ENCODE peak calls at places on chromosomes 13 and 19, in nine cellular contexts. Y is A549; L is AG20443; Z is CD4-positive, CD25-positive, alpha-beta regulatory T cell; T is T-cell; V is activated naive CD8-positive, alpha-beta T cell treated with anti-CD3 and anti-CD28 coated beads, Interleukin-2, amount 50 U/mL, for 24 hours; W is activated naive CD4-positive, alpha-beta T cell treated with anti-CD3 and anti-CD28 coated beads for 36 hours; K is brain microvascular endothelial cell; M is RPMI8226. E is an unnamed sample.

GRCh38 chr19:5231857-5232503 is 108.6 kb downstream of the PTPRS start:
- DNase-seq in Z (no peak), T (no peak), L (no peak), W (no peak), V (no peak), Y (no peak), M (no peak), K (no peak), E (no peak)

GRCh38 chr19:39740395-39740794 is 2.6 kb upstream of the CLC start:
- DNase-seq in W (no peak), T (no peak), Z (no peak), M (no peak), K (no peak), V (peak; percentile 4), Y (no peak), L (no peak), E (no peak)

GRCh38 chr13:100100115-100100879 is 11.4 kb downstream of the PCCA start:
- DNase-seq in Y (peak; percentile 31), Z (no peak), K (peak; percentile 62), W (no peak), V (no peak), T (no peak), M (no peak), L (peak; percentile 20), E (peak; percentile 89)

GRCh38 chr19:38394488-38394887 is 6.0 kb downstream of the SPRED3 start:
- DNase-seq in Z (peak; percentile 45), T (peak; percentile 56), W (peak; percentile 82), Y (no peak), M (peak; percentile 17), L (peak; percentile 40), V (peak; percentile 82), K (peak; percentile 25), E (no peak)

GRCh38 chr13:43368003-43368402 is 344.6 kb downstream of the DNAJC15 start:
- DNase-seq in M (peak; percentile 23), T (no peak), Y (no peak), L (no peak), K (peak; percentile 0), Z (peak; percentile 4), W (no peak), V (no peak), E (no peak)

GRCh38 chr19:14413765-14414171 is 5.4 kb downstream of the DDX39A start:
- DNase-seq in Z (no peak), T (no peak), M (no peak), Y (no peak), V (no peak), L (no peak), W (no peak), K (no peak), E (no peak)

GRCh38 chr19:12899891-12900518 is 9.0 kb downstream of the GCDH start:
- DNase-seq in M (no peak), T (no peak), V (peak; percentile 43), Z (no peak), W (no peak), Y (no peak), L (no peak), K (no peak), E (no peak)

GRCh38 chr19:38666662-38667448 is 19.4 kb downstream of the ACTN4 start:
- DNase-seq in K (peak; percentile 63), Z (peak; percentile 53), L (peak; percentile 75), Y (peak; percentile 87), M (no peak), T (no peak), W (peak; percentile 30), V (no peak), E (peak; percentile 83)

GRCh38 chr19:6564393-6564792 is 26.6 kb downstream of the CD70 start:
- DNase-seq in V (no peak), Z (no peak), W (peak; percentile 21), K (no peak), Y (peak; percentile 33), L (no peak), M (peak; percentile 70), T (no peak), E (no peak)

GRCh38 chr13:106033634-106034033 is 501.8 kb downstream of the EFNB2 start:
- DNase-seq in K (peak; percentile 47), L (peak; percentile 65), V (no peak), Y (peak; percentile 27), T (no peak), Z (no peak), M (no peak), W (no peak), E (no peak)

GRCh38 chr19:56974554-56975207 is 134.2 kb upstream of the PEG3 start:
- DNase-seq in Y (no peak), M (no peak), W (no peak), L (no peak), K (no peak), T (no peak), Z (no peak), V (no peak), E (no peak)

GRCh38 chr13:97933736-97934135 is 19.7 kb upstream of the IPO5 start:
- DNase-seq in T (no peak), K (no peak), Y (no peak), V (no peak), W (no peak), Z (no peak), M (no peak), L (no peak), E (no peak)

GRCh38 chr19:35717665-35718344 is at the start of gene KMT2B:
- DNase-seq in Z (no peak), V (peak; percentile 94), K (no peak), T (no peak), Y (peak; percentile 98), W (no peak), M (no peak), L (peak; percentile 98), E (no peak)

GRCh38 chr13:59475911-59476310 is 687.8 kb downstream of the DIAPH3 start:
- DNase-seq in W (no peak), V (no peak), M (no peak), L (no peak), Z (no peak), K (no peak), Y (no peak), T (no peak), E (no peak)

GRCh38 chr19:11151181-11151580 is 4.4 kb downstream of the SPC24 start:
- DNase-seq in V (no peak), Y (no peak), W (no peak), M (no peak), T (no peak), K (peak; percentile 49), L (no peak), Z (no peak), E (no peak)

GRCh38 chr19:3625996-3626472 is 556 bp downstream of the CACTIN start:
- DNase-seq in Y (no peak), T (no peak), M (no peak), W (no peak), V (no peak), L (no peak), Z (no peak), K (no peak), E (no peak)

GRCh38 chr13:68047889-68048288 is 817.8 kb upstream of the PCDH9 start:
- DNase-seq in Z (no peak), T (no peak), M (no peak), Y (no peak), W (no peak), V (no peak), L (no peak), K (no peak), E (no peak)

GRCh38 chr13:37427843-37428494 is 170.6 kb downstream of the POSTN start:
- DNase-seq in M (peak; percentile 2), K (no peak), Y (no peak), L (no peak), T (no peak), Z (no peak), W (no peak), V (no peak), E (no peak)

GRCh38 chr13:99303863-99304521 is 3.2 kb downstream of the GPR183 start:
- DNase-seq in K (no peak), Y (no peak), L (no peak), Z (no peak), W (peak; percentile 83), V (peak; percentile 51), T (no peak), M (no peak), E (no peak)

GRCh38 chr13:51861728-51862300 is at the start of gene CCDC70:
- DNase-seq in W (peak; percentile 31), M (no peak), Z (no peak), K (peak; percentile 73), Y (peak; percentile 8), T (no peak), V (peak; percentile 40), L (no peak), E (no peak)

GRCh38 chr19:49427855-49428546 is 2.8 kb downstream of the GFY start:
- DNase-seq in Z (no peak), W (no peak), L (peak; percentile 59), V (no peak), K (no peak), M (peak; percentile 44), T (no peak), Y (no peak), E (no peak)

GRCh38 chr13:60114499-60115028 is 49.2 kb downstream of the DIAPH3 start:
- DNase-seq in Y (no peak), T (no peak), W (no peak), K (no peak), V (no peak), Z (no peak), M (no peak), L (no peak), E (no peak)

GRCh38 chr13:34086281-34086680 is 268.3 kb downstream of the RFC3 start:
- DNase-seq in M (no peak), Y (no peak), V (no peak), W (no peak), L (no peak), K (no peak), T (no peak), Z (no peak), E (no peak)

GRCh38 chr13:46656786-46657185 is 103.8 kb downstream of the LRCH1 start:
- DNase-seq in Y (no peak), W (no peak), L (no peak), K (no peak), T (no peak), Z (no peak), V (no peak), M (no peak), E (no peak)

GRCh38 chr13:27171830-27172494 is 351 bp upstream of the USP12 start:
- DNase-seq in M (peak; percentile 86), V (peak; percentile 88), Y (peak; percentile 85), K (peak; percentile 73), W (peak; percentile 79), L (peak; percentile 98), T (peak; percentile 88), Z (peak; percentile 91), E (peak; percentile 73)

GRCh38 chr13:41060723-41061074 is 610 bp upstream of the WBP4 start:
- DNase-seq in L (peak; percentile 64), Z (peak; percentile 84), M (peak; percentile 75), V (peak; percentile 88), K (no peak), W (peak; percentile 86), Y (peak; percentile 83), T (peak; percentile 76), E (no peak)

GRCh38 chr19:1451916-1452801 is 2.2 kb downstream of the APC2 start:
- DNase-seq in M (no peak), W (no peak), L (no peak), K (no peak), Y (no peak), T (no peak), Z (no peak), V (no peak), E (no peak)

GRCh38 chr13:110812869-110813645 is 99.6 kb downstream of the ING1 start:
- DNase-seq in Y (no peak), V (no peak), M (no peak), L (no peak), K (no peak), Z (no peak), T (no peak), W (no peak), E (no peak)

GRCh38 chr19:17328517-17329060 is 6.1 kb downstream of the ANO8 start:
- DNase-seq in L (no peak), W (peak; percentile 20), Y (no peak), M (no peak), K (no peak), Z (peak; percentile 31), V (no peak), T (no peak), E (no peak)

GRCh38 chr13:73223372-73223781 is 164.6 kb downstream of the KLF5 start:
- DNase-seq in Z (no peak), V (peak; percentile 40), K (no peak), L (no peak), W (peak; percentile 23), T (no peak), Y (no peak), M (peak; percentile 81), E (no peak)

GRCh38 chr13:98782654-98783053 is 30.2 kb upstream of the SLC15A1 start:
- DNase-seq in M (no peak), L (no peak), K (peak; percentile 14), V (no peak), T (no peak), Z (no peak), Y (no peak), W (no peak), E (no peak)